ENCODE peak calls at places on chromosomes 2 and 18, in ten cellular contexts. E is fibroblast of the aortic adventitia; A is AML-193; K is CD4-positive, alpha-beta T cell; M is iPS-NIHi11; C is HCEC 1CT; T is LHCN-M2; L is stimulated activated CD8-positive, alpha-beta memory T cell treated with anti-CD3 and anti-CD28 coated beads, Interleukin-7, amount 100 ng/mL, for 24 hours; H is bronchial epithelial cell; Y is activated T-helper 1 cell treated with anti-CD3 and anti-CD28 coated beads, Interleukin-2, amount 50 U/mL, for 16 hours. R is an unnamed sample.

GRCh38 chr2:171523339-171523931 is 1.2 kb downstream of the CYBRD1 start:
- DNase-seq in E (peak), A (peak), K (no peak), M (peak), C (peak), T (peak), L (no peak), H (peak), Y (no peak), R (peak)

GRCh38 chr2:218003994-218004419 is 1.2 kb upstream of the TNS1 start:
- DNase-seq in E (peak), A (no peak), K (no peak), M (no peak), C (peak), T (no peak), L (no peak), H (peak), Y (no peak), R (no peak)

GRCh38 chr2:217617496-217618085 is 385.2 kb downstream of the TNS1 start:
- DNase-seq in E (no peak), A (no peak), K (no peak), M (peak), C (no peak), T (no peak), L (no peak), H (no peak), Y (no peak), R (no peak)

GRCh38 chr2:239267411-239267941 is 133.3 kb downstream of the HDAC4 start:
- DNase-seq in E (peak), A (peak), K (peak), M (no peak), C (peak), T (peak), L (peak), H (peak), Y (peak), R (no peak)

GRCh38 chr2:206442516-206442853 is 847 bp upstream of the ADAM23 start:
- DNase-seq in E (no peak), A (no peak), K (no peak), M (no peak), C (no peak), T (no peak), L (no peak), H (no peak), Y (no peak), R (no peak)

GRCh38 chr18:58937204-58937603 is 72.5 kb downstream of the ZNF532 start:
- DNase-seq in E (peak), A (peak), K (no peak), M (no peak), C (peak), T (peak), L (no peak), H (peak), Y (no peak), R (no peak)

GRCh38 chr18:69387181-69387580 is 13.5 kb upstream of the DOK6 start:
- DNase-seq in E (no peak), A (no peak), K (no peak), M (no peak), C (no peak), T (no peak), L (no peak), H (no peak), Y (no peak), R (peak)

GRCh38 chr18:80253871-80254492 is 6.7 kb upstream of the PARD6G start:
- DNase-seq in E (no peak), A (no peak), K (no peak), M (no peak), C (no peak), T (no peak), L (no peak), H (no peak), Y (no peak), R (no peak)

GRCh38 chr2:164620873-164621760 is at the start of gene GRB14:
- DNase-seq in E (peak), A (no peak), K (no peak), M (peak), C (no peak), T (peak), L (no peak), H (peak), Y (no peak), R (peak)

GRCh38 chr2:136054856-136055255 is 63.1 kb downstream of the CXCR4 start:
- DNase-seq in E (no peak), A (no peak), K (no peak), M (no peak), C (no peak), T (no peak), L (no peak), H (no peak), Y (no peak), R (no peak)

GRCh38 chr2:136246086-136246669 is 128.2 kb upstream of the CXCR4 start:
- DNase-seq in E (peak), A (no peak), K (no peak), M (peak), C (peak), T (no peak), L (no peak), H (peak), Y (no peak), R (no peak)

GRCh38 chr18:62596145-62597005 is 73.5 kb downstream of the ZCCHC2 start:
- DNase-seq in E (no peak), A (no peak), K (no peak), M (peak), C (no peak), T (no peak), L (no peak), H (no peak), Y (no peak), R (peak)

GRCh38 chr2:219142329-219142728 is 18.3 kb downstream of the NHEJ1 start:
- DNase-seq in E (peak), A (no peak), K (no peak), M (no peak), C (peak), T (peak), L (no peak), H (peak), Y (no peak), R (no peak)

GRCh38 chr2:70553584-70554337 is at the start of gene TGFA:
- DNase-seq in E (no peak), A (peak), K (peak), M (peak), C (peak), T (peak), L (peak), H (peak), Y (peak), R (peak)

GRCh38 chr2:162025121-162025911 is 48.7 kb downstream of the DPP4 start:
- DNase-seq in E (peak), A (no peak), K (no peak), M (no peak), C (peak), T (peak), L (no peak), H (no peak), Y (no peak), R (no peak)

GRCh38 chr2:231781798-231782726 is 980 bp upstream of the PDE6D start:
- DNase-seq in E (peak), A (no peak), K (no peak), M (no peak), C (peak), T (peak), L (no peak), H (peak), Y (no peak), R (no peak)

GRCh38 chr2:166841152-166841551 is 47.1 kb upstream of the XIRP2 start:
- DNase-seq in E (no peak), A (no peak), K (no peak), M (no peak), C (no peak), T (no peak), L (no peak), H (no peak), Y (no peak), R (no peak)

GRCh38 chr18:1394966-1395365 is 490.3 kb downstream of the ADCYAP1 start:
- DNase-seq in E (no peak), A (no peak), K (no peak), M (no peak), C (no peak), T (no peak), L (no peak), H (no peak), Y (no peak), R (no peak)

GRCh38 chr2:224919472-224920110 is 122.7 kb downstream of the DOCK10 start:
- DNase-seq in E (no peak), A (no peak), K (no peak), M (no peak), C (no peak), T (no peak), L (no peak), H (no peak), Y (no peak), R (no peak)

GRCh38 chr2:240349133-240350005 is 86.1 kb upstream of the GPC1 start:
- DNase-seq in E (no peak), A (no peak), K (no peak), M (no peak), C (no peak), T (no peak), L (no peak), H (no peak), Y (no peak), R (no peak)